ENCODE peak calls at places on chromosomes 16 and 17, in nine cellular contexts. G is tibial nerve, M is pons, A is thyroid gland, U is Peyer's patch, R is AG09319, E is ELR, K is neural progenitor cell, P is NCI-H510A treated with DMSO at 0.1 percent for 48 hours. X is an unnamed sample.

GRCh38 chr16:78994135-78994534 is 606.4 kb downstream of the MAF start:
- DNase-seq in U (no peak), P (no peak), A (no peak), R (no peak), K (no peak), G (no peak), E (no peak), M (no peak), X (no peak)

GRCh38 chr17:68777243-68777855 is 176.2 kb upstream of the FAM20A start:
- DNase-seq in G (peak), A (peak), M (peak), U (no peak), K (peak), R (peak), P (peak), E (peak), X (peak)

GRCh38 chr16:19223235-19223847 is 55.3 kb downstream of the SYT17 start:
- DNase-seq in G (peak), P (peak), A (peak), U (peak), R (no peak), K (peak), E (peak), M (no peak), X (no peak)

GRCh38 chr17:8557176-8557806 is 73.2 kb downstream of the MYH10 start:
- DNase-seq in M (no peak), A (no peak), E (no peak), P (no peak), U (no peak), R (no peak), K (no peak), G (no peak), X (no peak)

GRCh38 chr17:57284984-57285646 is 28.8 kb downstream of the MSI2 start:
- DNase-seq in G (no peak), P (no peak), E (no peak), M (no peak), R (no peak), A (no peak), K (peak), U (peak), X (no peak)

GRCh38 chr17:6365187-6365943 is 69.6 kb downstream of the AIPL1 start:
- DNase-seq in A (no peak), P (no peak), U (no peak), M (no peak), E (peak), R (peak), G (no peak), K (no peak), X (peak)

GRCh38 chr17:2814499-2815341 is 18.5 kb downstream of the RAP1GAP2 start:
- DNase-seq in P (no peak), K (no peak), U (peak), R (no peak), E (no peak), A (no peak), G (no peak), M (no peak), X (no peak)

GRCh38 chr17:19470529-19471261 is 59.7 kb downstream of the RNF112 start:
- DNase-seq in G (peak), U (peak), A (peak), P (peak), K (peak), E (no peak), R (peak), M (no peak), X (no peak)

GRCh38 chr17:2235792-2236365 is 67.7 kb downstream of the SMG6 start:
- DNase-seq in K (no peak), P (no peak), G (no peak), R (no peak), E (no peak), A (no peak), M (no peak), U (no peak), X (peak)

GRCh38 chr16:77584205-77584859 is 138.0 kb upstream of the NUDT7 start:
- DNase-seq in A (peak), U (no peak), R (no peak), G (peak), M (peak), K (peak), P (peak), E (peak), X (no peak)

GRCh38 chr17:48925251-48925990 is 17.2 kb downstream of the UBE2Z start:
- DNase-seq in G (no peak), M (no peak), E (no peak), R (no peak), P (no peak), K (no peak), A (no peak), U (no peak), X (no peak)

GRCh38 chr16:48184681-48185080 is 28.9 kb upstream of the ABCC12 start:
- DNase-seq in K (no peak), U (no peak), P (no peak), R (no peak), A (no peak), E (no peak), G (no peak), M (no peak), X (no peak)

GRCh38 chr17:82963104-82963950 is 116.1 kb upstream of the METRNL start:
- DNase-seq in U (peak), G (peak), A (peak), E (peak), K (peak), P (peak), R (peak), M (peak), X (peak)

GRCh38 chr17:34619687-34620217 is 40.4 kb downstream of the TMEM132E start:
- DNase-seq in E (no peak), A (no peak), U (no peak), G (no peak), M (no peak), P (no peak), K (no peak), R (no peak), X (no peak)

GRCh38 chr17:29345066-29345465 is 45.1 kb upstream of the TAOK1 start:
- DNase-seq in M (no peak), G (no peak), P (no peak), R (no peak), E (no peak), U (no peak), K (no peak), A (no peak), X (no peak)

GRCh38 chr17:4678448-4679026 is 25.4 kb downstream of the PELP1 start:
- DNase-seq in M (no peak), E (peak), R (peak), A (no peak), K (no peak), P (no peak), G (no peak), U (no peak), X (peak)

GRCh38 chr16:7421578-7421977 is 88.9 kb downstream of the RBFOX1 start:
- DNase-seq in G (no peak), R (no peak), P (no peak), E (no peak), M (no peak), A (no peak), U (no peak), K (no peak), X (no peak)

GRCh38 chr16:719815-720506 is 985 bp upstream of the ANTKMT start:
- DNase-seq in R (no peak), A (no peak), P (peak), U (peak), E (peak), M (no peak), G (no peak), K (no peak), X (no peak)

GRCh38 chr17:19501219-19501618 is 32.4 kb upstream of the SLC47A1 start:
- DNase-seq in P (no peak), K (no peak), U (no peak), E (no peak), A (no peak), R (no peak), G (no peak), M (no peak), X (no peak)

GRCh38 chr16:50121721-50122445 is 31.2 kb upstream of the TENT4B start:
- DNase-seq in A (no peak), M (no peak), E (no peak), K (peak), R (no peak), G (no peak), P (no peak), U (peak), X (no peak)

GRCh38 chr17:79991140-79991923 is 44.3 kb downstream of the TBC1D16 start:
- DNase-seq in U (peak), R (peak), M (peak), A (peak), E (peak), K (peak), P (peak), G (peak), X (no peak)

GRCh38 chr17:80353718-80354275 is 61.2 kb upstream of the ENDOV start:
- DNase-seq in E (no peak), M (no peak), R (no peak), P (no peak), K (no peak), G (no peak), U (no peak), A (no peak), X (no peak)

GRCh38 chr16:1264257-1265089 is 8.6 kb downstream of the TPSD1 start:
- DNase-seq in G (no peak), R (no peak), M (no peak), U (no peak), K (no peak), A (no peak), P (no peak), E (no peak), X (no peak)

GRCh38 chr17:49851387-49852291 is 3.8 kb upstream of the TAC4 start:
- DNase-seq in G (peak), U (peak), E (peak), A (peak), M (peak), K (peak), P (no peak), R (peak), X (no peak)

GRCh38 chr17:34763727-34764665 is 184.6 kb downstream of the TMEM132E start:
- DNase-seq in K (no peak), R (no peak), M (no peak), A (no peak), G (no peak), U (no peak), P (no peak), E (peak), X (no peak)

GRCh38 chr16:83117810-83118209 is 491.0 kb downstream of the CDH13 start:
- DNase-seq in M (no peak), R (no peak), K (no peak), G (no peak), P (no peak), A (no peak), U (no peak), E (no peak), X (no peak)

GRCh38 chr17:31051517-31051916 is 43.3 kb upstream of the NF1 start:
- DNase-seq in A (no peak), G (no peak), U (no peak), R (no peak), P (no peak), M (peak), E (peak), K (no peak), X (peak)

GRCh38 chr17:1413281-1413791 is 13.3 kb upstream of the YWHAE start:
- DNase-seq in K (no peak), E (peak), A (peak), G (peak), U (no peak), M (no peak), R (peak), P (peak), X (peak)

GRCh38 chr17:5584971-5585794 is 874 bp upstream of the NLRP1 start:
- DNase-seq in U (peak), E (peak), M (peak), G (no peak), R (peak), P (no peak), A (no peak), K (no peak), X (peak)

GRCh38 chr16:57757326-57757786 is 21.8 kb downstream of the KATNB1 start:
- DNase-seq in U (peak), P (peak), K (peak), R (peak), E (peak), M (peak), A (peak), G (peak), X (no peak)